ENCODE peak calls at places on chromosomes 11 and 22, in eight cellular contexts. One of them, this sample, is unnamed.

GRCh38 chr11:27234043-27234668 is 128.9 kb downstream of the CCDC34 start:
- DNase-seq in coronary artery: no peak
- DNase-seq in pancreas: no peak
- DNase-seq in fibroblast of lung: peak
- DNase-seq in Peyer's patch: peak
- DNase-seq in brain microvascular endothelial cell: peak
- DNase-seq in astrocyte of the cerebellum: peak
- DNase-seq in GM23338: no peak
- DNase-seq in this sample: peak

GRCh38 chr11:75388386-75389275 is 10.7 kb upstream of the RPS3 start:
- DNase-seq in coronary artery: no peak
- DNase-seq in pancreas: peak
- DNase-seq in fibroblast of lung: peak
- DNase-seq in Peyer's patch: peak
- DNase-seq in brain microvascular endothelial cell: peak
- DNase-seq in astrocyte of the cerebellum: peak
- DNase-seq in GM23338: peak
- DNase-seq in this sample: peak

GRCh38 chr11:27673979-27674663 is 26.1 kb downstream of the BDNF start:
- DNase-seq in coronary artery: no peak
- DNase-seq in pancreas: no peak
- DNase-seq in fibroblast of lung: no peak
- DNase-seq in Peyer's patch: no peak
- DNase-seq in brain microvascular endothelial cell: no peak
- DNase-seq in astrocyte of the cerebellum: no peak
- DNase-seq in GM23338: no peak
- DNase-seq in this sample: peak

GRCh38 chr11:99383628-99384300 is 363.0 kb downstream of the CNTN5 start:
- DNase-seq in coronary artery: no peak
- DNase-seq in pancreas: no peak
- DNase-seq in fibroblast of lung: no peak
- DNase-seq in Peyer's patch: no peak
- DNase-seq in brain microvascular endothelial cell: no peak
- DNase-seq in astrocyte of the cerebellum: no peak
- DNase-seq in GM23338: no peak
- DNase-seq in this sample: no peak

GRCh38 chr22:31089101-31090100 is 8.3 kb downstream of the SMTN start:
- DNase-seq in coronary artery: peak
- DNase-seq in pancreas: no peak
- DNase-seq in fibroblast of lung: no peak
- DNase-seq in Peyer's patch: peak
- DNase-seq in brain microvascular endothelial cell: no peak
- DNase-seq in astrocyte of the cerebellum: no peak
- DNase-seq in GM23338: peak
- DNase-seq in this sample: no peak

GRCh38 chr11:28100665-28101064 is 7.3 kb downstream of the KIF18A start:
- DNase-seq in coronary artery: no peak
- DNase-seq in pancreas: no peak
- DNase-seq in fibroblast of lung: no peak
- DNase-seq in Peyer's patch: no peak
- DNase-seq in brain microvascular endothelial cell: no peak
- DNase-seq in astrocyte of the cerebellum: no peak
- DNase-seq in GM23338: no peak
- DNase-seq in this sample: no peak

GRCh38 chr11:3837793-3838192 is 3.0 kb downstream of the RHOG start:
- DNase-seq in coronary artery: no peak
- DNase-seq in pancreas: no peak
- DNase-seq in fibroblast of lung: no peak
- DNase-seq in Peyer's patch: no peak
- DNase-seq in brain microvascular endothelial cell: no peak
- DNase-seq in astrocyte of the cerebellum: no peak
- DNase-seq in GM23338: no peak
- DNase-seq in this sample: peak

GRCh38 chr11:128715691-128716153 is 21.9 kb downstream of the FLI1 start:
- DNase-seq in coronary artery: no peak
- DNase-seq in pancreas: no peak
- DNase-seq in fibroblast of lung: peak
- DNase-seq in Peyer's patch: no peak
- DNase-seq in brain microvascular endothelial cell: peak
- DNase-seq in astrocyte of the cerebellum: peak
- DNase-seq in GM23338: no peak
- DNase-seq in this sample: peak

GRCh38 chr11:86955111-86955673 is at the start of gene FZD4:
- DNase-seq in coronary artery: peak
- DNase-seq in pancreas: peak
- DNase-seq in fibroblast of lung: peak
- DNase-seq in Peyer's patch: peak
- DNase-seq in brain microvascular endothelial cell: peak
- DNase-seq in astrocyte of the cerebellum: peak
- DNase-seq in GM23338: peak
- DNase-seq in this sample: peak

GRCh38 chr22:46721716-46722115 is 16.3 kb downstream of the CERK start:
- DNase-seq in coronary artery: no peak
- DNase-seq in pancreas: no peak
- DNase-seq in fibroblast of lung: no peak
- DNase-seq in Peyer's patch: no peak
- DNase-seq in brain microvascular endothelial cell: no peak
- DNase-seq in astrocyte of the cerebellum: no peak
- DNase-seq in GM23338: no peak
- DNase-seq in this sample: no peak

GRCh38 chr11:37946155-37946766 is 1348.2 kb upstream of the RAG2 start:
- DNase-seq in coronary artery: no peak
- DNase-seq in pancreas: peak
- DNase-seq in fibroblast of lung: peak
- DNase-seq in Peyer's patch: no peak
- DNase-seq in brain microvascular endothelial cell: peak
- DNase-seq in astrocyte of the cerebellum: peak
- DNase-seq in GM23338: peak
- DNase-seq in this sample: peak

GRCh38 chr11:130478204-130478701 is 29.8 kb downstream of the ADAMTS15 start:
- DNase-seq in coronary artery: peak
- DNase-seq in pancreas: peak
- DNase-seq in fibroblast of lung: peak
- DNase-seq in Peyer's patch: no peak
- DNase-seq in brain microvascular endothelial cell: peak
- DNase-seq in astrocyte of the cerebellum: peak
- DNase-seq in GM23338: no peak
- DNase-seq in this sample: peak

GRCh38 chr11:104625246-104625645 is 273.0 kb downstream of the CASP12 start:
- DNase-seq in coronary artery: no peak
- DNase-seq in pancreas: no peak
- DNase-seq in fibroblast of lung: peak
- DNase-seq in Peyer's patch: no peak
- DNase-seq in brain microvascular endothelial cell: peak
- DNase-seq in astrocyte of the cerebellum: peak
- DNase-seq in GM23338: no peak
- DNase-seq in this sample: peak

DNA sequence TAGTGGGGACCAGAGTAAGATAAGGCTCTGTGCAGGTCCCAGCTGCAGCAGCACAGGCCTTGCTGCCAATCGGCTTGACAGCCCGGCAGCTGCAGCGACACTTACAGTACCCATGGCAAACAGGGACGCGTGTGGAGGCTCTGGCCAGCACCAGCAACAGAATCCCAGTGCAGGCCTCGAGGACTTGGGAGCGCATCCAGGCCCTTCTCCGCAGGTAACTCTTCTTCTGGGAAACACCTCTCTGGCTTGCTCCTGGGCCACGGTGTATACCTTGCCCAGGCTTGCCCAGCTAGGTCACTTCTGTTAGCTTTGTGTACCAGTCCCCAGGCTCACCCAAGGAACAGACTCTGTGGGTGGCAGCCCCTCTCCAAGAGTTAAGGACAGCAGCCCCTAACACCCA is 126.7 kb downstream of the CTTN start:
- DNase-seq in coronary artery: no peak
- DNase-seq in pancreas: no peak
- DNase-seq in fibroblast of lung: no peak
- DNase-seq in Peyer's patch: peak
- DNase-seq in brain microvascular endothelial cell: no peak
- DNase-seq in astrocyte of the cerebellum: no peak
- DNase-seq in GM23338: no peak
- DNase-seq in this sample: no peak
- TF ChIP-seq CTCF in coronary artery: no peak
- TF ChIP-seq CTCF in pancreas: no peak
- TF ChIP-seq CTCF in fibroblast of lung: no peak
- TF ChIP-seq CTCF in Peyer's patch: no peak
- TF ChIP-seq CTCF in brain microvascular endothelial cell: no peak
- TF ChIP-seq CTCF in astrocyte of the cerebellum: no peak
- TF ChIP-seq CTCF in GM23338: no peak
- TF ChIP-seq CTCF in this sample: no peak

GRCh38 chr11:747176-748006 is at the start of gene TALDO1:
- DNase-seq in coronary artery: peak
- DNase-seq in pancreas: peak
- DNase-seq in fibroblast of lung: peak
- DNase-seq in Peyer's patch: peak
- DNase-seq in brain microvascular endothelial cell: peak
- DNase-seq in astrocyte of the cerebellum: peak
- DNase-seq in GM23338: peak
- DNase-seq in this sample: peak

GRCh38 chr11:746289-747175 is 732 bp upstream of the TALDO1 start:
- DNase-seq in coronary artery: peak
- DNase-seq in pancreas: peak
- DNase-seq in fibroblast of lung: peak
- DNase-seq in Peyer's patch: no peak
- DNase-seq in brain microvascular endothelial cell: no peak
- DNase-seq in astrocyte of the cerebellum: no peak
- DNase-seq in GM23338: peak
- DNase-seq in this sample: peak

GRCh38 chr11:748007-748359 is 719 bp downstream of the TALDO1 start:
- DNase-seq in coronary artery: no peak
- DNase-seq in pancreas: peak
- DNase-seq in fibroblast of lung: peak
- DNase-seq in Peyer's patch: peak
- DNase-seq in brain microvascular endothelial cell: no peak
- DNase-seq in astrocyte of the cerebellum: no peak
- DNase-seq in GM23338: no peak
- DNase-seq in this sample: no peak

GRCh38 chr11:749731-750130 is 2.5 kb downstream of the TALDO1 start:
- DNase-seq in coronary artery: no peak
- DNase-seq in pancreas: no peak
- DNase-seq in fibroblast of lung: no peak
- DNase-seq in Peyer's patch: no peak
- DNase-seq in brain microvascular endothelial cell: no peak
- DNase-seq in astrocyte of the cerebellum: no peak
- DNase-seq in GM23338: no peak
- DNase-seq in this sample: no peak
- H3K4me3 ChIP-seq in coronary artery: no peak
- H3K4me3 ChIP-seq in pancreas: no peak
- H3K4me3 ChIP-seq in fibroblast of lung: no peak
- H3K4me3 ChIP-seq in Peyer's patch: no peak
- H3K4me3 ChIP-seq in brain microvascular endothelial cell: no peak
- H3K4me3 ChIP-seq in astrocyte of the cerebellum: no peak
- H3K4me3 ChIP-seq in GM23338: no peak
- H3K4me3 ChIP-seq in this sample: no peak

GRCh38 chr11:111452817-111453607 is 59.2 kb downstream of the BTG4 start:
- DNase-seq in coronary artery: no peak
- DNase-seq in pancreas: no peak
- DNase-seq in fibroblast of lung: no peak
- DNase-seq in Peyer's patch: no peak
- DNase-seq in brain microvascular endothelial cell: no peak
- DNase-seq in astrocyte of the cerebellum: no peak
- DNase-seq in GM23338: no peak
- DNase-seq in this sample: no peak

GRCh38 chr11:111456086-111456858 is 55.9 kb downstream of the BTG4 start:
- DNase-seq in coronary artery: peak
- DNase-seq in pancreas: no peak
- DNase-seq in fibroblast of lung: no peak
- DNase-seq in Peyer's patch: no peak
- DNase-seq in brain microvascular endothelial cell: no peak
- DNase-seq in astrocyte of the cerebellum: no peak
- DNase-seq in GM23338: no peak
- DNase-seq in this sample: no peak

GRCh38 chr11:111456859-111457730 is 55.1 kb downstream of the BTG4 start:
- DNase-seq in coronary artery: peak
- DNase-seq in pancreas: no peak
- DNase-seq in fibroblast of lung: no peak
- DNase-seq in Peyer's patch: no peak
- DNase-seq in brain microvascular endothelial cell: no peak
- DNase-seq in astrocyte of the cerebellum: no peak
- DNase-seq in GM23338: no peak
- DNase-seq in this sample: no peak

GRCh38 chr11:111455291-111456085 is 56.7 kb downstream of the BTG4 start:
- DNase-seq in coronary artery: peak
- DNase-seq in pancreas: no peak
- DNase-seq in fibroblast of lung: no peak
- DNase-seq in Peyer's patch: no peak
- DNase-seq in brain microvascular endothelial cell: no peak
- DNase-seq in astrocyte of the cerebellum: no peak
- DNase-seq in GM23338: no peak
- DNase-seq in this sample: no peak

DNA sequence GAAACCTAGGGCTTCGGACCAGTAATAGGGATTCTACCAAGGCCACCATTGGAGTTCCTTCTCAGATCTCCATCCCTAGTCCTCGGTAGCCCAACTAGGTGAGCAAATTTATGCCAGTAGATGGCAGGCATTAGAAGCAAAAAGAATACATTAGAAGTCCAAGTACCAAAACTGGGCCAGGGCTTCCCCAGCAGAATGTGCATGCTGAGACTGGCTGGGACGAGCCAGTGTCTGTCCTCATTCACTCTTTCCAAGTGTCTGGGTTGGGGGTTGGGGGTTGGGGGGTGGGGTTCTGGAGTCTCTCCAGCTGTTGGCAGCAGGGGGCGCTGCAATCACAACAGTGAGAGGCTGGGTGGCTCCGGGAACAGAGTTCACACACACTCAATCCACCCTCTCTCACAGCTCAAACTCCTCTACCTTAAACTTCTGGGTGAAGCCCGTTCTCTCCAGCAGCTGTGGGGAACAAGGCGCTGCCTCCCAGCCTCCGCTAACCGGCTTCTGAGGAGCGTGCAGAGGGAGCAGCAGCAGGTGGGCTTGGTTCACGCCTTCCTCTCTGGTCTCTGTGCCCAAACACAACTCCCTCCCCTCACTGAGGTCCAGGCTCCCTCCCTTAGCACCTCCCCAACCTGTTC is 57.5 kb downstream of the BTG4 start:
- DNase-seq in coronary artery: no peak
- DNase-seq in pancreas: no peak
- DNase-seq in fibroblast of lung: peak
- DNase-seq in Peyer's patch: no peak
- DNase-seq in brain microvascular endothelial cell: peak
- DNase-seq in astrocyte of the cerebellum: peak
- DNase-seq in GM23338: peak
- DNase-seq in this sample: peak
- TF ChIP-seq CTCF in coronary artery: no peak
- TF ChIP-seq CTCF in pancreas: no peak
- TF ChIP-seq CTCF in fibroblast of lung: peak
- TF ChIP-seq CTCF in Peyer's patch: no peak
- TF ChIP-seq CTCF in brain microvascular endothelial cell: peak
- TF ChIP-seq CTCF in astrocyte of the cerebellum: peak
- TF ChIP-seq CTCF in GM23338: peak
- TF ChIP-seq CTCF in this sample: peak

DNA sequence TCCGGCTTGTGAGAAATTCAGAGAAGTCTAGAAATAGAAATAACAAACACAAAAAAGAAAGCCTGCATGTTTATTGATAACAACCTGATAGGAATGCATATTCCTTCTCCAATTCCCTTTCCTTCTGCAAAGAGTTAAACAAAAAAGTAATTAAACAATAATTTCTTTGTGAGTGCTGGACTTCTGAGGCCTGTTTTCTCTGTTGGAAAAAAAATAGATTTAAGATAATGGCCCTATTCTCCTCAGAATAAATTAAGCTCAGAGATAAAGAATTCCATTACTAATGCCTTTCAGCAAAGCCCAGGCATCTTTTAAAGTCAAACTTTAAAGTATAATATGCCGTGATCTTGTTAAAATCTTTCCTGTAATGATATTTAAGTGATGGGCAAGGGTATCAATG is 100.2 kb downstream of the KIRREL3 start:
- DNase-seq in coronary artery: no peak
- DNase-seq in pancreas: no peak
- DNase-seq in fibroblast of lung: no peak
- DNase-seq in Peyer's patch: no peak
- DNase-seq in brain microvascular endothelial cell: no peak
- DNase-seq in astrocyte of the cerebellum: no peak
- DNase-seq in GM23338: no peak
- DNase-seq in this sample: no peak
- H3K4me3 ChIP-seq in coronary artery: no peak
- H3K4me3 ChIP-seq in pancreas: no peak
- H3K4me3 ChIP-seq in fibroblast of lung: no peak
- H3K4me3 ChIP-seq in Peyer's patch: no peak
- H3K4me3 ChIP-seq in brain microvascular endothelial cell: no peak
- H3K4me3 ChIP-seq in astrocyte of the cerebellum: no peak
- H3K4me3 ChIP-seq in GM23338: no peak
- H3K4me3 ChIP-seq in this sample: no peak

This sample was measured in foreskin fibroblast.